ENCODE peak calls at places on chromosomes 6 and 20, in five cellular contexts. R, K, S, D and Y are unnamed samples. For H3K4me1, the result is how much of the 10 kb centered on the place peaks cover.

GRCh38 chr6:169024047-169024660 is 229.5 kb downstream of the THBS2 start:
- DNase-seq in R (no peak), K (no peak), S (no peak), D (no peak), Y (no peak)

GRCh38 chr6:169618526-169619490 is 83.0 kb downstream of the WDR27 start:
- DNase-seq in R (no peak), K (no peak), S (no peak), D (no peak), Y (no peak)

GRCh38 chr6:127117979-127118504 is 429 bp upstream of the RSPO3 start:
- DNase-seq in R (no peak), K (peak), S (no peak), D (no peak), Y (no peak)

GRCh38 chr20:63500902-63501817 is 2.3 kb upstream of the EEF1A2 start:
- DNase-seq in R (no peak), K (no peak), S (no peak), D (no peak), Y (no peak)

GRCh38 chr6:2429460-2429859 is 184.1 kb upstream of the GMDS start:
- DNase-seq in R (no peak), K (no peak), S (no peak), D (no peak), Y (no peak)

GRCh38 chr6:136077834-136078576 is 172.1 kb downstream of the MTFR2 start:
- DNase-seq in R (no peak), K (no peak), S (no peak), D (peak), Y (peak)

GRCh38 chr6:118620202-118620601 is 31.2 kb downstream of the CEP85L start:
- DNase-seq in R (no peak), K (no peak), S (no peak), D (no peak), Y (no peak)

GRCh38 chr20:50534567-50534966 is 24.4 kb downstream of the PTPN1 start:
- DNase-seq in R (no peak), K (no peak), S (no peak), D (no peak), Y (no peak)

GRCh38 chr20:51569815-51570741 is 27.6 kb upstream of the NFATC2 start:
- DNase-seq in R (no peak), K (no peak), S (no peak), D (no peak), Y (peak)

DNA sequence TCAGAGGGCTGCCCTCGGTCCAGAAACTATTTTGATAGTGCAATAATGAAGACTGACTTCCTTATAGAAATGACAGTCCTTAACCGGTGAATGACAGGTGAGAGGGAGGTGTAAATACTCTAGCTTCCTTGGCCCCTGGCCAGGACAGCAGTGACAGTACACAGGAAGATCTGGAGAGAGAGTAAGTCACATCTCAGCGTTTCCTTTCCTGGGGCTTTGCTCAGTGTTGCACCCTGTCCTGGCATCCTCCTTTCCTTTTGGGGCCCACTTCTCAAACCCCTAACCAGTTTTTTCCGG is 336.8 kb downstream of the CD83 start:
- DNase-seq in R (no peak), K (peak), S (no peak), D (no peak), Y (no peak)
- H3K4me1 ChIP-seq in R (under half), K (under half), S (half or more), D (under half), Y (under half)

GRCh38 chr6:150877928-150878327 is 12.4 kb downstream of the MTHFD1L start:
- DNase-seq in R (no peak), K (peak), S (no peak), D (no peak), Y (no peak)
- H3K4me1 ChIP-seq in R (under half), K (under half), S (under half), D (under half), Y (under half)

DNA sequence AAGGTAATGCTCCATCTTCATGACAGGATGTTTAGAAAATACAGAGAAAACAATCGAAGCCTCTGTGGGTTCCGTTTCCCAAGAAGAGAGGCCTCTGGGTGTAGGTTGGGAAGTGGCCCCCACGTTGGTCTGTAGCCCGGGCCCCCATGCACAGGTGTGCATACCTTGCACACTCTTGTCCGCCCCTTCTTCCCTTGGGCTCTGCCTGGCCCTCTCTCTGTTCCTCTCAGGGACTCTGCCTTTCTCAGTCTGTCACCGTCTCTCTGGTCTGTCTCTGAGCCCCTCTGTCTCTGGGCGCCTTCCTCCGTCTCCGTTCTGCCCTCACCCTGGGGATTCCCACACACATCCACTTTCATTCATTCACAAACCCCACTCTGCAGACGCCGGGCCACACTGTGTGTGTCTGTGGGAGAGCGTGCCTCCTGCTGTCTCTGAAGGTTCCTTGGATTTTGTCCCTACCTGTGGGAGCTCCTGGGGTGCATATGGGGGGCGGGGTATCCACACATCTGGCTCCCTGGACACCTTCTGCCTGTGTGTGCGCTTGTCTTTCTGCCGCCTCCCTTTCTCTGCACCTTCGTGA is 75.2 kb downstream of the SRC start:
- DNase-seq in R (no peak), K (no peak), S (no peak), D (no peak), Y (no peak)
- H3K4me1 ChIP-seq in R (under half), K (under half), S (under half), D (under half), Y (under half)

GRCh38 chr6:43016935-43017334 is 2.9 kb downstream of the KLHDC3 start:
- DNase-seq in R (no peak), K (no peak), S (no peak), D (no peak), Y (no peak)
- H3K4me1 ChIP-seq in R (under half), K (under half), S (half or more), D (under half), Y (under half)